ENCODE peak calls at places on chromosomes 3 and 15, in four cellular contexts. P is SIG-M5, W is fibroblast of gingiva, L is fibroblast of mammary gland. J is an unnamed sample.

GRCh38 chr3:113140876-113141275 is 70.5 kb upstream of the BOC start:
- DNase-seq in P (no peak), W (no peak), L (peak), J (no peak)

GRCh38 chr3:64303401-64303800 is 78.1 kb upstream of the PRICKLE2 start:
- DNase-seq in W (no peak), L (peak), P (no peak), J (no peak)

GRCh38 chr3:188220097-188220788 is 66.3 kb downstream of the LPP start:
- DNase-seq in W (no peak), L (peak), P (no peak), J (no peak)

GRCh38 chr15:79430901-79431635 is 1.1 kb upstream of the MINAR1 start:
- DNase-seq in L (no peak), P (no peak), W (no peak), J (peak)

GRCh38 chr3:195715583-195716266 is 5.1 kb upstream of the MUC20 start:
- DNase-seq in W (no peak), P (no peak), L (peak), J (no peak)

GRCh38 chr3:63910873-63911272 is 1.3 kb downstream of the SCAANT1 start:
- DNase-seq in L (peak), W (no peak), P (no peak), J (no peak)

GRCh38 chr3:53328750-53329149 is 18.6 kb downstream of the DCP1A start:
- DNase-seq in L (no peak), P (no peak), W (no peak), J (no peak)

GRCh38 chr15:43168192-43169107 is 16.8 kb upstream of the CCNDBP1 start:
- DNase-seq in L (peak), P (no peak), W (peak), J (peak)

GRCh38 chr3:33383951-33384350 is 56.3 kb downstream of the UBP1 start:
- DNase-seq in P (no peak), L (no peak), W (no peak), J (no peak)

GRCh38 chr3:146705205-146705604 is 100.1 kb upstream of the PLSCR5 start:
- DNase-seq in W (no peak), P (no peak), L (no peak), J (no peak)

GRCh38 chr3:146594843-146595482 is 10.2 kb downstream of the PLSCR5 start:
- DNase-seq in L (peak), P (no peak), W (no peak), J (peak)

GRCh38 chr15:70078578-70079417 is 18.9 kb downstream of the TLE3 start:
- DNase-seq in P (no peak), L (no peak), W (no peak), J (no peak)

GRCh38 chr3:151890721-151891141 is 17.3 kb downstream of the SUCNR1 start:
- DNase-seq in W (no peak), P (peak), L (no peak), J (peak)

GRCh38 chr3:69178838-69179739 is 56.7 kb upstream of the LMOD3 start:
- DNase-seq in L (no peak), P (no peak), W (no peak), J (no peak)

GRCh38 chr15:71638876-71639275 is 171.5 kb upstream of the NR2E3 start:
- DNase-seq in L (no peak), W (no peak), P (no peak), J (no peak)

GRCh38 chr3:40254898-40255297 is 54.6 kb upstream of the EIF1B start:
- DNase-seq in L (no peak), P (no peak), W (no peak), J (no peak)

GRCh38 chr3:124829819-124830554 is 57.2 kb downstream of the ITGB5 start:
- DNase-seq in P (peak), L (peak), W (peak), J (peak)

GRCh38 chr15:77775851-77776250 is 143.1 kb upstream of the LINGO1 start:
- DNase-seq in L (no peak), P (no peak), W (no peak), J (no peak)

GRCh38 chr15:75203017-75203907 is 1.6 kb downstream of the C15orf39 start:
- DNase-seq in P (no peak), L (peak), W (no peak), J (peak)

GRCh38 chr3:60047426-60048200 is 997.8 kb upstream of the CFAP20DC start:
- DNase-seq in P (no peak), L (no peak), W (no peak), J (no peak)

GRCh38 chr3:171357721-171358120 is 102.5 kb downstream of the TNIK start:
- DNase-seq in P (no peak), W (no peak), L (no peak), J (no peak)

GRCh38 chr3:190968616-190969015 is 106.1 kb upstream of the GMNC start:
- DNase-seq in W (no peak), L (no peak), P (no peak), J (no peak)

GRCh38 chr15:97978408-97979130 is 18.1 kb downstream of the ARRDC4 start:
- DNase-seq in W (peak), P (no peak), L (peak), J (peak)

GRCh38 chr3:29279276-29279675 is 1.6 kb upstream of the RBMS3 start:
- DNase-seq in L (no peak), P (no peak), W (no peak), J (no peak)

GRCh38 chr3:10534066-10534465 is 28.7 kb upstream of the ATP2B2 start:
- DNase-seq in P (no peak), W (no peak), L (no peak), J (no peak)

GRCh38 chr3:118029049-118029448 is 1005.6 kb downstream of the IGSF11 start:
- DNase-seq in W (no peak), L (no peak), P (no peak), J (no peak)

J was measured in AG10803.